ENCODE peak calls at places on chromosomes 2 and 18, in seven cellular contexts. One of them, this sample, is unnamed.

GRCh38 chr2:100482741-100483140 is 12.5 kb downstream of the NMS start:
- DNase-seq in astrocyte of the spinal cord: no peak
- DNase-seq in H7: peak; percentile 30
- DNase-seq in lower leg skin: no peak
- DNase-seq in NB4: peak; percentile 40
- DNase-seq in kidney epithelial cell: no peak
- DNase-seq in foreskin fibroblast: no peak
- DNase-seq in this sample: no peak

GRCh38 chr2:236991874-236992273 is 93.8 kb upstream of the COPS8 start:
- DNase-seq in astrocyte of the spinal cord: no peak
- DNase-seq in H7: no peak
- DNase-seq in lower leg skin: no peak
- DNase-seq in NB4: no peak
- DNase-seq in kidney epithelial cell: no peak
- DNase-seq in foreskin fibroblast: no peak
- DNase-seq in this sample: peak; percentile 30

GRCh38 chr2:8779795-8780194 is 57.6 kb downstream of the KIDINS220 start:
- DNase-seq in astrocyte of the spinal cord: no peak
- DNase-seq in H7: no peak
- DNase-seq in lower leg skin: no peak
- DNase-seq in NB4: no peak
- DNase-seq in kidney epithelial cell: no peak
- DNase-seq in foreskin fibroblast: no peak
- DNase-seq in this sample: no peak

GRCh38 chr18:48229445-48230052 is 179.6 kb downstream of the ZBTB7C start:
- DNase-seq in astrocyte of the spinal cord: no peak
- DNase-seq in H7: peak; percentile 75
- DNase-seq in lower leg skin: no peak
- DNase-seq in NB4: no peak
- DNase-seq in kidney epithelial cell: no peak
- DNase-seq in foreskin fibroblast: peak; percentile 6
- DNase-seq in this sample: no peak

GRCh38 chr2:101558740-101559508 is 84.0 kb upstream of the RFX8 start:
- DNase-seq in astrocyte of the spinal cord: peak; percentile 55
- DNase-seq in H7: no peak
- DNase-seq in lower leg skin: no peak
- DNase-seq in NB4: no peak
- DNase-seq in kidney epithelial cell: no peak
- DNase-seq in foreskin fibroblast: peak; percentile 70
- DNase-seq in this sample: peak; percentile 12

GRCh38 chr2:131425191-131426021 is 50.5 kb upstream of the TUBA3D start:
- DNase-seq in astrocyte of the spinal cord: no peak
- DNase-seq in H7: peak; percentile 59
- DNase-seq in lower leg skin: no peak
- DNase-seq in NB4: no peak
- DNase-seq in kidney epithelial cell: no peak
- DNase-seq in foreskin fibroblast: peak; percentile 14
- DNase-seq in this sample: no peak

GRCh38 chr2:18047114-18047695 is 168.7 kb downstream of the KCNS3 start:
- DNase-seq in astrocyte of the spinal cord: no peak
- DNase-seq in H7: no peak
- DNase-seq in lower leg skin: no peak
- DNase-seq in NB4: no peak
- DNase-seq in kidney epithelial cell: no peak
- DNase-seq in foreskin fibroblast: peak; percentile 42
- DNase-seq in this sample: no peak

GRCh38 chr2:12106440-12107080 is 360.1 kb downstream of the LPIN1 start:
- DNase-seq in astrocyte of the spinal cord: peak; percentile 98
- DNase-seq in H7: no peak
- DNase-seq in lower leg skin: no peak
- DNase-seq in NB4: peak; percentile 88
- DNase-seq in kidney epithelial cell: peak; percentile 92
- DNase-seq in foreskin fibroblast: peak; percentile 99
- DNase-seq in this sample: peak; percentile 96

GRCh38 chr18:58316943-58317342 is 272.9 kb downstream of the NEDD4L start:
- DNase-seq in astrocyte of the spinal cord: peak; percentile 39
- DNase-seq in H7: no peak
- DNase-seq in lower leg skin: no peak
- DNase-seq in NB4: no peak
- DNase-seq in kidney epithelial cell: no peak
- DNase-seq in foreskin fibroblast: no peak
- DNase-seq in this sample: no peak

GRCh38 chr2:200788129-200788718 is 23.5 kb upstream of the BZW1 start:
- DNase-seq in astrocyte of the spinal cord: peak; percentile 68
- DNase-seq in H7: no peak
- DNase-seq in lower leg skin: no peak
- DNase-seq in NB4: no peak
- DNase-seq in kidney epithelial cell: no peak
- DNase-seq in foreskin fibroblast: peak; percentile 84
- DNase-seq in this sample: peak; percentile 62

GRCh38 chr18:45775241-45775676 is 50.2 kb upstream of the SIGLEC15 start:
- DNase-seq in astrocyte of the spinal cord: peak; percentile 78
- DNase-seq in H7: peak; percentile 22
- DNase-seq in lower leg skin: peak; percentile 65
- DNase-seq in NB4: no peak
- DNase-seq in kidney epithelial cell: no peak
- DNase-seq in foreskin fibroblast: peak; percentile 88
- DNase-seq in this sample: peak; percentile 84

GRCh38 chr2:196459539-196459938 is 180.0 kb upstream of the CCDC150 start:
- DNase-seq in astrocyte of the spinal cord: peak; percentile 64
- DNase-seq in H7: no peak
- DNase-seq in lower leg skin: no peak
- DNase-seq in NB4: peak; percentile 39
- DNase-seq in kidney epithelial cell: peak; percentile 14
- DNase-seq in foreskin fibroblast: no peak
- DNase-seq in this sample: no peak

GRCh38 chr2:229910832-229911412 is 10.9 kb downstream of the TRIP12 start:
- DNase-seq in astrocyte of the spinal cord: no peak
- DNase-seq in H7: peak; percentile 70
- DNase-seq in lower leg skin: no peak
- DNase-seq in NB4: peak; percentile 73
- DNase-seq in kidney epithelial cell: no peak
- DNase-seq in foreskin fibroblast: peak; percentile 33
- DNase-seq in this sample: peak; percentile 21

GRCh38 chr2:357811-358210 is 69.9 kb upstream of the ALKAL2 start:
- DNase-seq in astrocyte of the spinal cord: no peak
- DNase-seq in H7: no peak
- DNase-seq in lower leg skin: no peak
- DNase-seq in NB4: no peak
- DNase-seq in kidney epithelial cell: no peak
- DNase-seq in foreskin fibroblast: no peak
- DNase-seq in this sample: no peak

GRCh38 chr2:185787530-185788145 is 49.0 kb downstream of the FSIP2 start:
- DNase-seq in astrocyte of the spinal cord: peak; percentile 67
- DNase-seq in H7: no peak
- DNase-seq in lower leg skin: no peak
- DNase-seq in NB4: no peak
- DNase-seq in kidney epithelial cell: no peak
- DNase-seq in foreskin fibroblast: peak; percentile 45
- DNase-seq in this sample: peak; percentile 46

GRCh38 chr2:29218550-29219125 is 103.4 kb downstream of the CLIP4 start:
- DNase-seq in astrocyte of the spinal cord: no peak
- DNase-seq in H7: peak; percentile 11
- DNase-seq in lower leg skin: no peak
- DNase-seq in NB4: no peak
- DNase-seq in kidney epithelial cell: no peak
- DNase-seq in foreskin fibroblast: no peak
- DNase-seq in this sample: no peak

GRCh38 chr2:191929288-191929687 is 82.4 kb upstream of the CAVIN2 start:
- DNase-seq in astrocyte of the spinal cord: no peak
- DNase-seq in H7: no peak
- DNase-seq in lower leg skin: no peak
- DNase-seq in NB4: no peak
- DNase-seq in kidney epithelial cell: no peak
- DNase-seq in foreskin fibroblast: no peak
- DNase-seq in this sample: no peak

GRCh38 chr2:170222298-170222697 is 44.4 kb downstream of the MYO3B start:
- DNase-seq in astrocyte of the spinal cord: peak; percentile 49
- DNase-seq in H7: peak; percentile 19
- DNase-seq in lower leg skin: no peak
- DNase-seq in NB4: no peak
- DNase-seq in kidney epithelial cell: no peak
- DNase-seq in foreskin fibroblast: peak; percentile 61
- DNase-seq in this sample: no peak

GRCh38 chr2:122480381-122481243 is 725.2 kb downstream of the TSN start:
- DNase-seq in astrocyte of the spinal cord: no peak
- DNase-seq in H7: no peak
- DNase-seq in lower leg skin: no peak
- DNase-seq in NB4: no peak
- DNase-seq in kidney epithelial cell: no peak
- DNase-seq in foreskin fibroblast: no peak
- DNase-seq in this sample: no peak

GRCh38 chr2:201466050-201466660 is 14.6 kb downstream of the STRADB start:
- DNase-seq in astrocyte of the spinal cord: peak; percentile 89
- DNase-seq in H7: no peak
- DNase-seq in lower leg skin: no peak
- DNase-seq in NB4: no peak
- DNase-seq in kidney epithelial cell: no peak
- DNase-seq in foreskin fibroblast: peak; percentile 89
- DNase-seq in this sample: peak; percentile 66

DNA sequence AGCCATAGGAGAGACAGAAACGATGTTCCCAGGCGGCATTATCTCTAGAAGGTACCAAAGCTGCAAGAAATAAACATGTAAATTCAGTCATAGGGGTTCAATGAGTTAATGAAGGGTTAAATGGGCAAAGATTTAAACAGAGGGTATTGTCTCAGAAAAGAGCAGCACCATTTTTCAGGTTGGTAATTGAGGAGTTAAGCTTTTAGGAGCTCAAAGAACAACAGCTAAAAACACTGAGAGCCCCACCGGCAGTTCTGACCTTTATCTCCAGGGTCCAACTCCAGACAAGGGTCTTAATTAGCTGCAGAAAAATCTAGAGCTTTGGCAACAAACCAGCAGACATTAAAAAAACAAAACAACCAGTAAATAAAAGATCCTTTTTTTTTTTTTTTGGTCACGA is 93.4 kb downstream of the HRH4 start:
- DNase-seq in astrocyte of the spinal cord: no peak
- DNase-seq in H7: no peak
- DNase-seq in lower leg skin: no peak
- DNase-seq in NB4: no peak
- DNase-seq in kidney epithelial cell: no peak
- DNase-seq in foreskin fibroblast: no peak
- DNase-seq in this sample: no peak
- H3K4me3 ChIP-seq in astrocyte of the spinal cord: no peak overlapping the region
- H3K4me3 ChIP-seq in H7: no peak overlapping the region
- H3K4me3 ChIP-seq in lower leg skin: no peak overlapping the region
- H3K4me3 ChIP-seq in NB4: no peak overlapping the region
- H3K4me3 ChIP-seq in kidney epithelial cell: no peak overlapping the region
- H3K4me3 ChIP-seq in foreskin fibroblast: no peak overlapping the region
- H3K4me3 ChIP-seq in this sample: no peak overlapping the region

GRCh38 chr2:27320958-27321543 is 1.8 kb downstream of the MPV17 start:
- DNase-seq in astrocyte of the spinal cord: peak; percentile 97
- DNase-seq in H7: peak; percentile 81
- DNase-seq in lower leg skin: no peak
- DNase-seq in NB4: peak; percentile 69
- DNase-seq in kidney epithelial cell: peak; percentile 97
- DNase-seq in foreskin fibroblast: peak; percentile 99
- DNase-seq in this sample: peak; percentile 98
- H3K4me3 ChIP-seq in astrocyte of the spinal cord: no peak overlapping the region
- H3K4me3 ChIP-seq in H7: no peak overlapping the region
- H3K4me3 ChIP-seq in lower leg skin: no peak overlapping the region
- H3K4me3 ChIP-seq in NB4: no peak overlapping the region
- H3K4me3 ChIP-seq in kidney epithelial cell: no peak overlapping the region
- H3K4me3 ChIP-seq in foreskin fibroblast: no peak overlapping the region
- H3K4me3 ChIP-seq in this sample: no peak overlapping the region

GRCh38 chr2:161136696-161137324 is 23.4 kb upstream of the TANK start:
- DNase-seq in astrocyte of the spinal cord: peak; percentile 12
- DNase-seq in H7: no peak
- DNase-seq in lower leg skin: no peak
- DNase-seq in NB4: peak; percentile 87
- DNase-seq in kidney epithelial cell: peak; percentile 65
- DNase-seq in foreskin fibroblast: peak; percentile 36
- DNase-seq in this sample: peak; percentile 35
- H3K4me3 ChIP-seq in astrocyte of the spinal cord: no peak overlapping the region
- H3K4me3 ChIP-seq in H7: no peak overlapping the region
- H3K4me3 ChIP-seq in lower leg skin: no peak overlapping the region
- H3K4me3 ChIP-seq in NB4: peak overlapping the region; percentile 65
- H3K4me3 ChIP-seq in kidney epithelial cell: no peak overlapping the region
- H3K4me3 ChIP-seq in foreskin fibroblast: no peak overlapping the region
- H3K4me3 ChIP-seq in this sample: no peak overlapping the region

GRCh38 chr2:155145758-155146229 is 447.3 kb downstream of the KCNJ3 start:
- DNase-seq in astrocyte of the spinal cord: no peak
- DNase-seq in H7: no peak
- DNase-seq in lower leg skin: no peak
- DNase-seq in NB4: no peak
- DNase-seq in kidney epithelial cell: no peak
- DNase-seq in foreskin fibroblast: no peak
- DNase-seq in this sample: no peak
- H3K4me3 ChIP-seq in astrocyte of the spinal cord: no peak overlapping the region
- H3K4me3 ChIP-seq in H7: no peak overlapping the region
- H3K4me3 ChIP-seq in lower leg skin: no peak overlapping the region
- H3K4me3 ChIP-seq in NB4: no peak overlapping the region
- H3K4me3 ChIP-seq in kidney epithelial cell: no peak overlapping the region
- H3K4me3 ChIP-seq in foreskin fibroblast: no peak overlapping the region
- H3K4me3 ChIP-seq in this sample: no peak overlapping the region

This sample was measured in epithelial cell of esophagus.